ENCODE peak calls at places on chromosomes 12 and 14, in six cellular contexts. E is choroid plexus epithelial cell; F is skeletal muscle cell; G is activated T-helper 2 cell treated with anti-CD3 and anti-CD28 coated beads, Interferon-gamma antibody, Interleukin-2, Interleukin-4, amounts not matched to agents 10 μg/mL and 5 μg/mL and 100 μg/mL, durations not matched to agents 14 hours and 24 hours and 36 hours; J is activated CD4-positive, alpha-beta memory T cell treated with anti-CD3 and anti-CD28 coated beads for 36 hours; A is G401. O is an unnamed sample.

GRCh38 chr14:103436533-103436932 is 51.3 kb downstream of the MARK3 start:
- DNase-seq in E (peak; percentile 67), F (no peak), G (no peak), J (no peak), A (no peak), O (no peak)

GRCh38 chr12:115371711-115372110 is 687.7 kb upstream of the TBX3 start:
- DNase-seq in E (no peak), F (no peak), G (no peak), J (no peak), A (no peak), O (no peak)

GRCh38 chr12:57610553-57611115 is 601 bp upstream of the ARHGEF25 start:
- DNase-seq in E (no peak), F (no peak), G (no peak), J (no peak), A (no peak), O (peak; percentile 30)

GRCh38 chr14:99430491-99430890 is 50.2 kb downstream of the SETD3 start:
- DNase-seq in E (peak; percentile 20), F (no peak), G (no peak), J (peak; percentile 63), A (no peak), O (peak; percentile 49)

GRCh38 chr12:51827925-51828818 is 20.3 kb downstream of the FIGNL2 start:
- DNase-seq in E (peak; percentile 31), F (no peak), G (peak; percentile 18), J (peak; percentile 87), A (no peak), O (peak; percentile 87)

GRCh38 chr14:56449670-56450213 is 129.9 kb upstream of the TMEM260 start:
- DNase-seq in E (no peak), F (no peak), G (no peak), J (no peak), A (no peak), O (no peak)

GRCh38 chr12:94621662-94622359 is 28.5 kb downstream of the TMCC3 start:
- DNase-seq in E (peak; percentile 72), F (peak; percentile 61), G (peak; percentile 37), J (peak; percentile 67), A (no peak), O (peak; percentile 71)

GRCh38 chr12:55755246-55755645 is 12.3 kb downstream of the GDF11 start:
- DNase-seq in E (no peak), F (no peak), G (no peak), J (no peak), A (no peak), O (no peak)

GRCh38 chr14:60965402-60965801 is 15.5 kb downstream of the TRMT5 start:
- DNase-seq in E (peak; percentile 87), F (peak; percentile 78), G (no peak), J (no peak), A (no peak), O (no peak)

GRCh38 chr12:1933342-1933992 is 15.0 kb upstream of the CACNA2D4 start:
- DNase-seq in E (peak; percentile 78), F (peak; percentile 61), G (no peak), J (no peak), A (no peak), O (no peak)

GRCh38 chr14:24816929-24817637 is 183.1 kb upstream of the GZMB start:
- DNase-seq in E (no peak), F (no peak), G (no peak), J (no peak), A (no peak), O (no peak)

GRCh38 chr12:80837342-80837978 is 100.3 kb downstream of the LIN7A start:
- DNase-seq in E (peak; percentile 87), F (peak; percentile 32), G (no peak), J (no peak), A (peak; percentile 88), O (no peak)

GRCh38 chr12:126747530-126748149 is 1519.3 kb upstream of the TMEM132C start:
- DNase-seq in E (no peak), F (no peak), G (peak; percentile 23), J (peak; percentile 72), A (no peak), O (peak; percentile 63)

GRCh38 chr12:122880155-122880605 is 15.7 kb downstream of the VPS37B start:
- DNase-seq in E (peak; percentile 56), F (no peak), G (no peak), J (no peak), A (no peak), O (no peak)

GRCh38 chr12:31238764-31239387 is 87.1 kb downstream of the SINHCAF start:
- DNase-seq in E (peak; percentile 72), F (no peak), G (peak; percentile 36), J (peak; percentile 84), A (peak; percentile 59), O (peak; percentile 81)

GRCh38 chr12:112370156-112370555 is 12.1 kb downstream of the HECTD4 start:
- DNase-seq in E (peak; percentile 35), F (no peak), G (no peak), J (no peak), A (peak; percentile 46), O (no peak)